ENCODE peak calls at places on chromosomes 11 and 22, in nine cellular contexts. One of them, this sample, is unnamed.

GRCh38 chr11:43327987-43328386 is 16.2 kb downstream of the API5 start:
- DNase-seq in NCI-H2171: no peak
- DNase-seq in mesenchymal stem cell: peak
- DNase-seq in HEK293T: no peak
- DNase-seq in upper lobe of right lung: no peak
- DNase-seq in activated CD4-positive, alpha-beta T cell treated with anti-CD3 and anti-CD28 coated beads, Interleukin-2, amount 10 ng/mL, durations not matched to agents 24 days and 14 days: no peak
- DNase-seq in mucosa of descending colon: no peak
- DNase-seq in DMS79: no peak
- DNase-seq in fibroblast of the aortic adventitia: peak
- DNase-seq in this sample: no peak

GRCh38 chr11:109138200-109138599 is 283.8 kb upstream of the C11orf87 start:
- DNase-seq in NCI-H2171: no peak
- DNase-seq in mesenchymal stem cell: no peak
- DNase-seq in HEK293T: no peak
- DNase-seq in upper lobe of right lung: no peak
- DNase-seq in activated CD4-positive, alpha-beta T cell treated with anti-CD3 and anti-CD28 coated beads, Interleukin-2, amount 10 ng/mL, durations not matched to agents 24 days and 14 days: no peak
- DNase-seq in mucosa of descending colon: no peak
- DNase-seq in DMS79: no peak
- DNase-seq in fibroblast of the aortic adventitia: peak
- DNase-seq in this sample: no peak

GRCh38 chr11:60950933-60951610 is 904 bp downstream of the SLC15A3 start:
- DNase-seq in NCI-H2171: no peak
- DNase-seq in mesenchymal stem cell: peak
- DNase-seq in HEK293T: no peak
- DNase-seq in upper lobe of right lung: peak
- DNase-seq in activated CD4-positive, alpha-beta T cell treated with anti-CD3 and anti-CD28 coated beads, Interleukin-2, amount 10 ng/mL, durations not matched to agents 24 days and 14 days: peak
- DNase-seq in mucosa of descending colon: peak
- DNase-seq in DMS79: no peak
- DNase-seq in fibroblast of the aortic adventitia: no peak
- DNase-seq in this sample: peak

GRCh38 chr22:19042285-19043110 is 79.7 kb downstream of the DGCR2 start:
- DNase-seq in NCI-H2171: no peak
- DNase-seq in mesenchymal stem cell: no peak
- DNase-seq in HEK293T: no peak
- DNase-seq in upper lobe of right lung: peak
- DNase-seq in activated CD4-positive, alpha-beta T cell treated with anti-CD3 and anti-CD28 coated beads, Interleukin-2, amount 10 ng/mL, durations not matched to agents 24 days and 14 days: no peak
- DNase-seq in mucosa of descending colon: peak
- DNase-seq in DMS79: no peak
- DNase-seq in fibroblast of the aortic adventitia: no peak
- DNase-seq in this sample: no peak

GRCh38 chr22:20955548-20955947 is 11.5 kb upstream of the AIFM3 start:
- DNase-seq in NCI-H2171: no peak
- DNase-seq in mesenchymal stem cell: peak
- DNase-seq in HEK293T: no peak
- DNase-seq in upper lobe of right lung: no peak
- DNase-seq in activated CD4-positive, alpha-beta T cell treated with anti-CD3 and anti-CD28 coated beads, Interleukin-2, amount 10 ng/mL, durations not matched to agents 24 days and 14 days: no peak
- DNase-seq in mucosa of descending colon: peak
- DNase-seq in DMS79: no peak
- DNase-seq in fibroblast of the aortic adventitia: no peak
- DNase-seq in this sample: no peak

GRCh38 chr11:116519499-116519898 is 253.3 kb downstream of the BUD13 start:
- DNase-seq in NCI-H2171: no peak
- DNase-seq in mesenchymal stem cell: no peak
- DNase-seq in HEK293T: no peak
- DNase-seq in upper lobe of right lung: no peak
- DNase-seq in activated CD4-positive, alpha-beta T cell treated with anti-CD3 and anti-CD28 coated beads, Interleukin-2, amount 10 ng/mL, durations not matched to agents 24 days and 14 days: no peak
- DNase-seq in mucosa of descending colon: no peak
- DNase-seq in DMS79: no peak
- DNase-seq in fibroblast of the aortic adventitia: no peak
- DNase-seq in this sample: no peak

GRCh38 chr22:31305194-31305593 is 12.9 kb upstream of the PIK3IP1 start:
- DNase-seq in NCI-H2171: no peak
- DNase-seq in mesenchymal stem cell: no peak
- DNase-seq in HEK293T: no peak
- DNase-seq in upper lobe of right lung: no peak
- DNase-seq in activated CD4-positive, alpha-beta T cell treated with anti-CD3 and anti-CD28 coated beads, Interleukin-2, amount 10 ng/mL, durations not matched to agents 24 days and 14 days: no peak
- DNase-seq in mucosa of descending colon: no peak
- DNase-seq in DMS79: no peak
- DNase-seq in fibroblast of the aortic adventitia: no peak
- DNase-seq in this sample: no peak

GRCh38 chr11:10657308-10658271 is 36.0 kb downstream of the IRAG1 start:
- DNase-seq in NCI-H2171: no peak
- DNase-seq in mesenchymal stem cell: peak
- DNase-seq in HEK293T: no peak
- DNase-seq in upper lobe of right lung: no peak
- DNase-seq in activated CD4-positive, alpha-beta T cell treated with anti-CD3 and anti-CD28 coated beads, Interleukin-2, amount 10 ng/mL, durations not matched to agents 24 days and 14 days: peak
- DNase-seq in mucosa of descending colon: no peak
- DNase-seq in DMS79: no peak
- DNase-seq in fibroblast of the aortic adventitia: peak
- DNase-seq in this sample: peak

GRCh38 chr22:10781571-10782403 is 4746.2 kb upstream of the OR11H1 start:
- DNase-seq in NCI-H2171: no peak
- DNase-seq in mesenchymal stem cell: no peak
- DNase-seq in HEK293T: no peak
- DNase-seq in upper lobe of right lung: no peak
- DNase-seq in activated CD4-positive, alpha-beta T cell treated with anti-CD3 and anti-CD28 coated beads, Interleukin-2, amount 10 ng/mL, durations not matched to agents 24 days and 14 days: peak
- DNase-seq in mucosa of descending colon: no peak
- DNase-seq in DMS79: no peak
- DNase-seq in fibroblast of the aortic adventitia: no peak
- DNase-seq in this sample: no peak

GRCh38 chr22:45966320-45966891 is 10.6 kb downstream of the WNT7B start:
- DNase-seq in NCI-H2171: peak
- DNase-seq in mesenchymal stem cell: no peak
- DNase-seq in HEK293T: no peak
- DNase-seq in upper lobe of right lung: no peak
- DNase-seq in activated CD4-positive, alpha-beta T cell treated with anti-CD3 and anti-CD28 coated beads, Interleukin-2, amount 10 ng/mL, durations not matched to agents 24 days and 14 days: no peak
- DNase-seq in mucosa of descending colon: no peak
- DNase-seq in DMS79: peak
- DNase-seq in fibroblast of the aortic adventitia: no peak
- DNase-seq in this sample: no peak

GRCh38 chr22:22684605-22685561 is 40.5 kb downstream of the GGTLC2 start:
- DNase-seq in NCI-H2171: no peak
- DNase-seq in mesenchymal stem cell: peak
- DNase-seq in HEK293T: peak
- DNase-seq in upper lobe of right lung: no peak
- DNase-seq in activated CD4-positive, alpha-beta T cell treated with anti-CD3 and anti-CD28 coated beads, Interleukin-2, amount 10 ng/mL, durations not matched to agents 24 days and 14 days: peak
- DNase-seq in mucosa of descending colon: peak
- DNase-seq in DMS79: no peak
- DNase-seq in fibroblast of the aortic adventitia: peak
- DNase-seq in this sample: peak

GRCh38 chr11:11965192-11965591 is 43.2 kb downstream of the DKK3 start:
- DNase-seq in NCI-H2171: no peak
- DNase-seq in mesenchymal stem cell: no peak
- DNase-seq in HEK293T: no peak
- DNase-seq in upper lobe of right lung: no peak
- DNase-seq in activated CD4-positive, alpha-beta T cell treated with anti-CD3 and anti-CD28 coated beads, Interleukin-2, amount 10 ng/mL, durations not matched to agents 24 days and 14 days: no peak
- DNase-seq in mucosa of descending colon: no peak
- DNase-seq in DMS79: no peak
- DNase-seq in fibroblast of the aortic adventitia: no peak
- DNase-seq in this sample: no peak

GRCh38 chr22:44711701-44712100 is 9.7 kb downstream of the PRR5 start:
- DNase-seq in NCI-H2171: peak
- DNase-seq in mesenchymal stem cell: no peak
- DNase-seq in HEK293T: no peak
- DNase-seq in upper lobe of right lung: no peak
- DNase-seq in activated CD4-positive, alpha-beta T cell treated with anti-CD3 and anti-CD28 coated beads, Interleukin-2, amount 10 ng/mL, durations not matched to agents 24 days and 14 days: no peak
- DNase-seq in mucosa of descending colon: no peak
- DNase-seq in DMS79: no peak
- DNase-seq in fibroblast of the aortic adventitia: no peak
- DNase-seq in this sample: no peak

GRCh38 chr11:122101625-122102291 is 14.3 kb downstream of the BLID start:
- DNase-seq in NCI-H2171: no peak
- DNase-seq in mesenchymal stem cell: peak
- DNase-seq in HEK293T: peak
- DNase-seq in upper lobe of right lung: no peak
- DNase-seq in activated CD4-positive, alpha-beta T cell treated with anti-CD3 and anti-CD28 coated beads, Interleukin-2, amount 10 ng/mL, durations not matched to agents 24 days and 14 days: no peak
- DNase-seq in mucosa of descending colon: peak
- DNase-seq in DMS79: peak
- DNase-seq in fibroblast of the aortic adventitia: peak
- DNase-seq in this sample: peak

GRCh38 chr22:32803020-32803758 is 1.7 kb downstream of the TIMP3 start:
- DNase-seq in NCI-H2171: no peak
- DNase-seq in mesenchymal stem cell: peak
- DNase-seq in HEK293T: no peak
- DNase-seq in upper lobe of right lung: no peak
- DNase-seq in activated CD4-positive, alpha-beta T cell treated with anti-CD3 and anti-CD28 coated beads, Interleukin-2, amount 10 ng/mL, durations not matched to agents 24 days and 14 days: no peak
- DNase-seq in mucosa of descending colon: no peak
- DNase-seq in DMS79: no peak
- DNase-seq in fibroblast of the aortic adventitia: peak
- DNase-seq in this sample: peak

GRCh38 chr11:116505466-116506247 is 267.1 kb downstream of the BUD13 start:
- DNase-seq in NCI-H2171: peak
- DNase-seq in mesenchymal stem cell: no peak
- DNase-seq in HEK293T: no peak
- DNase-seq in upper lobe of right lung: no peak
- DNase-seq in activated CD4-positive, alpha-beta T cell treated with anti-CD3 and anti-CD28 coated beads, Interleukin-2, amount 10 ng/mL, durations not matched to agents 24 days and 14 days: no peak
- DNase-seq in mucosa of descending colon: no peak
- DNase-seq in DMS79: no peak
- DNase-seq in fibroblast of the aortic adventitia: no peak
- DNase-seq in this sample: no peak